ENCODE peak calls at places on chromosomes 12 and 14, in seven cellular contexts. One of them, this sample, is unnamed.

GRCh38 chr14:76408877-76409276 is 32.9 kb downstream of the ESRRB start:
- DNase-seq in M059J: no peak
- DNase-seq in dorsolateral prefrontal cortex: no peak
- DNase-seq in stimulated activated CD4-positive, alpha-beta T cell treated with anti-CD3 and anti-CD28 coated beads, TNF-alpha, amount 100 ng/mL, for 24 hours: no peak
- DNase-seq in mesothelial cell of epicardium: no peak
- DNase-seq in HT1080: no peak
- DNase-seq in hepatocyte: no peak
- DNase-seq in this sample: no peak

GRCh38 chr12:25830456-25830855 is 128.0 kb upstream of the RASSF8 start:
- DNase-seq in HT1080: no peak
- DNase-seq in dorsolateral prefrontal cortex: no peak
- DNase-seq in stimulated activated CD4-positive, alpha-beta T cell treated with anti-CD3 and anti-CD28 coated beads, TNF-alpha, amount 100 ng/mL, for 24 hours: no peak
- DNase-seq in hepatocyte: no peak
- DNase-seq in mesothelial cell of epicardium: no peak
- DNase-seq in M059J: peak; percentile 23
- DNase-seq in this sample: no peak

GRCh38 chr14:58059121-58059520 is 92.9 kb downstream of the ARMH4 start:
- DNase-seq in dorsolateral prefrontal cortex: no peak
- DNase-seq in HT1080: no peak
- DNase-seq in hepatocyte: no peak
- DNase-seq in M059J: no peak
- DNase-seq in stimulated activated CD4-positive, alpha-beta T cell treated with anti-CD3 and anti-CD28 coated beads, TNF-alpha, amount 100 ng/mL, for 24 hours: no peak
- DNase-seq in mesothelial cell of epicardium: no peak
- DNase-seq in this sample: no peak

GRCh38 chr12:105977256-105978051 is 161.3 kb downstream of the NUAK1 start:
- DNase-seq in M059J: peak; percentile 80
- DNase-seq in stimulated activated CD4-positive, alpha-beta T cell treated with anti-CD3 and anti-CD28 coated beads, TNF-alpha, amount 100 ng/mL, for 24 hours: no peak
- DNase-seq in mesothelial cell of epicardium: no peak
- DNase-seq in hepatocyte: no peak
- DNase-seq in HT1080: peak; percentile 40
- DNase-seq in dorsolateral prefrontal cortex: no peak
- DNase-seq in this sample: peak; percentile 80

GRCh38 chr14:61215222-61216010 is 65.7 kb downstream of the TMEM30B start:
- DNase-seq in hepatocyte: no peak
- DNase-seq in stimulated activated CD4-positive, alpha-beta T cell treated with anti-CD3 and anti-CD28 coated beads, TNF-alpha, amount 100 ng/mL, for 24 hours: no peak
- DNase-seq in mesothelial cell of epicardium: no peak
- DNase-seq in M059J: no peak
- DNase-seq in dorsolateral prefrontal cortex: no peak
- DNase-seq in HT1080: no peak
- DNase-seq in this sample: no peak

GRCh38 chr12:108136697-108137096 is 7.6 kb downstream of the WSCD2 start:
- DNase-seq in M059J: no peak
- DNase-seq in mesothelial cell of epicardium: no peak
- DNase-seq in hepatocyte: no peak
- DNase-seq in HT1080: no peak
- DNase-seq in stimulated activated CD4-positive, alpha-beta T cell treated with anti-CD3 and anti-CD28 coated beads, TNF-alpha, amount 100 ng/mL, for 24 hours: no peak
- DNase-seq in dorsolateral prefrontal cortex: no peak
- DNase-seq in this sample: no peak

GRCh38 chr12:127459687-127460086 is 807.3 kb upstream of the TMEM132C start:
- DNase-seq in hepatocyte: no peak
- DNase-seq in HT1080: peak; percentile 50
- DNase-seq in stimulated activated CD4-positive, alpha-beta T cell treated with anti-CD3 and anti-CD28 coated beads, TNF-alpha, amount 100 ng/mL, for 24 hours: no peak
- DNase-seq in mesothelial cell of epicardium: no peak
- DNase-seq in dorsolateral prefrontal cortex: no peak
- DNase-seq in M059J: no peak
- DNase-seq in this sample: no peak

GRCh38 chr12:130933269-130933995 is 20.3 kb upstream of the ADGRD1 start:
- DNase-seq in M059J: no peak
- DNase-seq in HT1080: no peak
- DNase-seq in dorsolateral prefrontal cortex: no peak
- DNase-seq in mesothelial cell of epicardium: no peak
- DNase-seq in stimulated activated CD4-positive, alpha-beta T cell treated with anti-CD3 and anti-CD28 coated beads, TNF-alpha, amount 100 ng/mL, for 24 hours: no peak
- DNase-seq in hepatocyte: no peak
- DNase-seq in this sample: no peak

GRCh38 chr14:37623971-37624370 is 28.5 kb downstream of the TTC6 start:
- DNase-seq in M059J: no peak
- DNase-seq in dorsolateral prefrontal cortex: no peak
- DNase-seq in HT1080: no peak
- DNase-seq in hepatocyte: no peak
- DNase-seq in stimulated activated CD4-positive, alpha-beta T cell treated with anti-CD3 and anti-CD28 coated beads, TNF-alpha, amount 100 ng/mL, for 24 hours: no peak
- DNase-seq in mesothelial cell of epicardium: no peak
- DNase-seq in this sample: no peak

GRCh38 chr12:132131229-132131628 is 12.9 kb downstream of the DDX51 start:
- DNase-seq in HT1080: no peak
- DNase-seq in dorsolateral prefrontal cortex: no peak
- DNase-seq in hepatocyte: no peak
- DNase-seq in stimulated activated CD4-positive, alpha-beta T cell treated with anti-CD3 and anti-CD28 coated beads, TNF-alpha, amount 100 ng/mL, for 24 hours: no peak
- DNase-seq in M059J: no peak
- DNase-seq in mesothelial cell of epicardium: no peak
- DNase-seq in this sample: no peak

GRCh38 chr14:72961579-72962335 is 35.5 kb downstream of the DCAF4 start:
- DNase-seq in stimulated activated CD4-positive, alpha-beta T cell treated with anti-CD3 and anti-CD28 coated beads, TNF-alpha, amount 100 ng/mL, for 24 hours: no peak
- DNase-seq in M059J: peak; percentile 92
- DNase-seq in mesothelial cell of epicardium: no peak
- DNase-seq in dorsolateral prefrontal cortex: no peak
- DNase-seq in HT1080: peak; percentile 61
- DNase-seq in hepatocyte: no peak
- DNase-seq in this sample: peak; percentile 75

GRCh38 chr14:99244299-99244959 is 27.6 kb downstream of the BCL11B start:
- DNase-seq in mesothelial cell of epicardium: no peak
- DNase-seq in dorsolateral prefrontal cortex: no peak
- DNase-seq in M059J: no peak
- DNase-seq in hepatocyte: no peak
- DNase-seq in stimulated activated CD4-positive, alpha-beta T cell treated with anti-CD3 and anti-CD28 coated beads, TNF-alpha, amount 100 ng/mL, for 24 hours: no peak
- DNase-seq in HT1080: no peak
- DNase-seq in this sample: no peak

GRCh38 chr12:94386422-94386821 is 73.2 kb downstream of the CEP83 start:
- DNase-seq in mesothelial cell of epicardium: no peak
- DNase-seq in stimulated activated CD4-positive, alpha-beta T cell treated with anti-CD3 and anti-CD28 coated beads, TNF-alpha, amount 100 ng/mL, for 24 hours: no peak
- DNase-seq in HT1080: no peak
- DNase-seq in M059J: peak; percentile 2
- DNase-seq in dorsolateral prefrontal cortex: no peak
- DNase-seq in hepatocyte: no peak
- DNase-seq in this sample: no peak

GRCh38 chr14:92953526-92953925 is 30.6 kb downstream of the CHGA start:
- DNase-seq in dorsolateral prefrontal cortex: no peak
- DNase-seq in M059J: no peak
- DNase-seq in HT1080: no peak
- DNase-seq in stimulated activated CD4-positive, alpha-beta T cell treated with anti-CD3 and anti-CD28 coated beads, TNF-alpha, amount 100 ng/mL, for 24 hours: no peak
- DNase-seq in hepatocyte: no peak
- DNase-seq in mesothelial cell of epicardium: no peak
- DNase-seq in this sample: no peak

GRCh38 chr14:54901380-54902142 is 1.1 kb downstream of the GCH1 start:
- DNase-seq in mesothelial cell of epicardium: no peak
- DNase-seq in hepatocyte: peak; percentile 11
- DNase-seq in HT1080: no peak
- DNase-seq in dorsolateral prefrontal cortex: no peak
- DNase-seq in M059J: peak; percentile 29
- DNase-seq in stimulated activated CD4-positive, alpha-beta T cell treated with anti-CD3 and anti-CD28 coated beads, TNF-alpha, amount 100 ng/mL, for 24 hours: no peak
- DNase-seq in this sample: peak; percentile 22

GRCh38 chr12:6824962-6825381 is 3.2 kb upstream of the P3H3 start:
- DNase-seq in HT1080: peak; percentile 65
- DNase-seq in M059J: peak; percentile 44
- DNase-seq in dorsolateral prefrontal cortex: no peak
- DNase-seq in hepatocyte: no peak
- DNase-seq in mesothelial cell of epicardium: no peak
- DNase-seq in stimulated activated CD4-positive, alpha-beta T cell treated with anti-CD3 and anti-CD28 coated beads, TNF-alpha, amount 100 ng/mL, for 24 hours: no peak
- DNase-seq in this sample: peak; percentile 67

GRCh38 chr12:116771651-116772050 is 33.5 kb downstream of the RNFT2 start:
- DNase-seq in stimulated activated CD4-positive, alpha-beta T cell treated with anti-CD3 and anti-CD28 coated beads, TNF-alpha, amount 100 ng/mL, for 24 hours: no peak
- DNase-seq in M059J: peak; percentile 9
- DNase-seq in HT1080: peak; percentile 79
- DNase-seq in dorsolateral prefrontal cortex: no peak
- DNase-seq in hepatocyte: no peak
- DNase-seq in mesothelial cell of epicardium: no peak
- DNase-seq in this sample: no peak

GRCh38 chr14:55097894-55098560 is 31.0 kb upstream of the LGALS3 start:
- DNase-seq in hepatocyte: no peak
- DNase-seq in stimulated activated CD4-positive, alpha-beta T cell treated with anti-CD3 and anti-CD28 coated beads, TNF-alpha, amount 100 ng/mL, for 24 hours: peak; percentile 21
- DNase-seq in mesothelial cell of epicardium: no peak
- DNase-seq in HT1080: no peak
- DNase-seq in M059J: no peak
- DNase-seq in dorsolateral prefrontal cortex: no peak
- DNase-seq in this sample: no peak

GRCh38 chr12:57899010-57899662 is 42.2 kb upstream of the ATP23 start:
- DNase-seq in M059J: peak; percentile 82
- DNase-seq in dorsolateral prefrontal cortex: no peak
- DNase-seq in stimulated activated CD4-positive, alpha-beta T cell treated with anti-CD3 and anti-CD28 coated beads, TNF-alpha, amount 100 ng/mL, for 24 hours: peak; percentile 61
- DNase-seq in hepatocyte: no peak
- DNase-seq in mesothelial cell of epicardium: no peak
- DNase-seq in HT1080: peak; percentile 77
- DNase-seq in this sample: peak; percentile 78

GRCh38 chr12:98725481-98726247 is 80.6 kb downstream of the APAF1 start:
- DNase-seq in M059J: peak; percentile 64
- DNase-seq in hepatocyte: peak; percentile 73
- DNase-seq in dorsolateral prefrontal cortex: peak; percentile 79
- DNase-seq in mesothelial cell of epicardium: no peak
- DNase-seq in HT1080: peak; percentile 54
- DNase-seq in stimulated activated CD4-positive, alpha-beta T cell treated with anti-CD3 and anti-CD28 coated beads, TNF-alpha, amount 100 ng/mL, for 24 hours: no peak
- DNase-seq in this sample: peak; percentile 61

GRCh38 chr14:23675337-23675736 is 39.2 kb downstream of the DHRS2 start:
- DNase-seq in M059J: no peak
- DNase-seq in dorsolateral prefrontal cortex: no peak
- DNase-seq in mesothelial cell of epicardium: no peak
- DNase-seq in stimulated activated CD4-positive, alpha-beta T cell treated with anti-CD3 and anti-CD28 coated beads, TNF-alpha, amount 100 ng/mL, for 24 hours: no peak
- DNase-seq in hepatocyte: no peak
- DNase-seq in HT1080: no peak
- DNase-seq in this sample: no peak

GRCh38 chr12:118404876-118405521 is 28.6 kb downstream of the SUDS3 start:
- DNase-seq in mesothelial cell of epicardium: peak; percentile 25
- DNase-seq in HT1080: peak; percentile 48
- DNase-seq in stimulated activated CD4-positive, alpha-beta T cell treated with anti-CD3 and anti-CD28 coated beads, TNF-alpha, amount 100 ng/mL, for 24 hours: peak; percentile 15
- DNase-seq in hepatocyte: peak; percentile 82
- DNase-seq in dorsolateral prefrontal cortex: no peak
- DNase-seq in M059J: peak; percentile 75
- DNase-seq in this sample: peak; percentile 71

GRCh38 chr14:68753696-68754095 is 39.2 kb downstream of the ZFP36L1 start:
- DNase-seq in stimulated activated CD4-positive, alpha-beta T cell treated with anti-CD3 and anti-CD28 coated beads, TNF-alpha, amount 100 ng/mL, for 24 hours: no peak
- DNase-seq in mesothelial cell of epicardium: no peak
- DNase-seq in M059J: no peak
- DNase-seq in dorsolateral prefrontal cortex: no peak
- DNase-seq in HT1080: no peak
- DNase-seq in hepatocyte: no peak
- DNase-seq in this sample: peak; percentile 20

GRCh38 chr12:20520572-20520971 is 152.2 kb downstream of the PDE3A start:
- DNase-seq in M059J: no peak
- DNase-seq in stimulated activated CD4-positive, alpha-beta T cell treated with anti-CD3 and anti-CD28 coated beads, TNF-alpha, amount 100 ng/mL, for 24 hours: no peak
- DNase-seq in mesothelial cell of epicardium: no peak
- DNase-seq in HT1080: no peak
- DNase-seq in hepatocyte: no peak
- DNase-seq in dorsolateral prefrontal cortex: no peak
- DNase-seq in this sample: no peak

GRCh38 chr14:58501214-58501816 is 73.8 kb downstream of the KIAA0586 start:
- DNase-seq in stimulated activated CD4-positive, alpha-beta T cell treated with anti-CD3 and anti-CD28 coated beads, TNF-alpha, amount 100 ng/mL, for 24 hours: no peak
- DNase-seq in hepatocyte: peak; percentile 80
- DNase-seq in mesothelial cell of epicardium: no peak
- DNase-seq in HT1080: peak; percentile 30
- DNase-seq in dorsolateral prefrontal cortex: no peak
- DNase-seq in M059J: peak; percentile 58
- DNase-seq in this sample: peak; percentile 62

GRCh38 chr12:6837370-6838060 is 3.2 kb upstream of the GNB3 start:
- DNase-seq in mesothelial cell of epicardium: no peak
- DNase-seq in dorsolateral prefrontal cortex: no peak
- DNase-seq in HT1080: no peak
- DNase-seq in hepatocyte: no peak
- DNase-seq in stimulated activated CD4-positive, alpha-beta T cell treated with anti-CD3 and anti-CD28 coated beads, TNF-alpha, amount 100 ng/mL, for 24 hours: no peak
- DNase-seq in M059J: no peak
- DNase-seq in this sample: no peak

GRCh38 chr14:46322076-46322475 is 329.5 kb downstream of the RPL10L start:
- DNase-seq in stimulated activated CD4-positive, alpha-beta T cell treated with anti-CD3 and anti-CD28 coated beads, TNF-alpha, amount 100 ng/mL, for 24 hours: no peak
- DNase-seq in hepatocyte: peak; percentile 14
- DNase-seq in HT1080: no peak
- DNase-seq in dorsolateral prefrontal cortex: no peak
- DNase-seq in mesothelial cell of epicardium: no peak
- DNase-seq in M059J: no peak
- DNase-seq in this sample: no peak

This sample was measured in EL.